ENCODE peak calls at places on chromosomes 1 and 21, in four cellular contexts. One of them, this sample, is unnamed.

GRCh38 chr1:6646499-6647148 is 22.0 kb downstream of the THAP3 start:
- DNase-seq in K562: peak; percentile 51
- DNase-seq in H1: no peak
- DNase-seq in HepG2: peak; percentile 30
- DNase-seq in this sample: peak; percentile 31

GRCh38 chr1:233368106-233368783 is 40.7 kb downstream of the MAP3K21 start:
- DNase-seq in K562: no peak
- DNase-seq in H1: no peak
- DNase-seq in HepG2: no peak
- DNase-seq in this sample: peak; percentile 34

GRCh38 chr1:110187139-110187890 is 22.8 kb upstream of the KCNC4 start:
- DNase-seq in K562: no peak
- DNase-seq in H1: no peak
- DNase-seq in HepG2: no peak
- DNase-seq in this sample: no peak

GRCh38 chr1:159177273-159177907 is 6.0 kb downstream of the CADM3 start:
- DNase-seq in K562: peak; percentile 58
- DNase-seq in H1: no peak
- DNase-seq in HepG2: peak; percentile 55
- DNase-seq in this sample: peak; percentile 60

GRCh38 chr1:6507461-6507911 is 16.0 kb upstream of the PLEKHG5 start:
- DNase-seq in K562: no peak
- DNase-seq in H1: no peak
- DNase-seq in HepG2: no peak
- DNase-seq in this sample: no peak

GRCh38 chr1:59422921-59423575 is 126.2 kb downstream of the FGGY start:
- DNase-seq in K562: no peak
- DNase-seq in H1: no peak
- DNase-seq in HepG2: peak; percentile 92
- DNase-seq in this sample: no peak

GRCh38 chr1:203696673-203697072 is 68.3 kb upstream of the LAX1 start:
- DNase-seq in K562: no peak
- DNase-seq in H1: no peak
- DNase-seq in HepG2: no peak
- DNase-seq in this sample: no peak

GRCh38 chr1:226111865-226112395 is 49.4 kb downstream of the H3-3A start:
- DNase-seq in K562: no peak
- DNase-seq in H1: no peak
- DNase-seq in HepG2: no peak
- DNase-seq in this sample: no peak

GRCh38 chr1:5286244-5286643 is 631.8 kb downstream of the AJAP1 start:
- DNase-seq in K562: no peak
- DNase-seq in H1: no peak
- DNase-seq in HepG2: no peak
- DNase-seq in this sample: no peak

GRCh38 chr1:200311256-200311655 is 98.6 kb downstream of the ZNF281 start:
- DNase-seq in K562: no peak
- DNase-seq in H1: no peak
- DNase-seq in HepG2: no peak
- DNase-seq in this sample: no peak

GRCh38 chr1:86757272-86757984 is 53.1 kb downstream of the SH3GLB1 start:
- DNase-seq in K562: no peak
- DNase-seq in H1: no peak
- DNase-seq in HepG2: no peak
- DNase-seq in this sample: no peak

GRCh38 chr1:32498751-32499150 is 33.9 kb downstream of the ZBTB8B start:
- DNase-seq in K562: no peak
- DNase-seq in H1: no peak
- DNase-seq in HepG2: no peak
- DNase-seq in this sample: no peak

GRCh38 chr1:32496127-32496526 is 31.3 kb downstream of the ZBTB8B start:
- DNase-seq in K562: no peak
- DNase-seq in H1: no peak
- DNase-seq in HepG2: no peak
- DNase-seq in this sample: no peak

GRCh38 chr1:32494711-32495337 is 30.0 kb downstream of the ZBTB8B start:
- DNase-seq in K562: no peak
- DNase-seq in H1: no peak
- DNase-seq in HepG2: peak; percentile 18
- DNase-seq in this sample: no peak

GRCh38 chr1:32489774-32490454 is 25.0 kb downstream of the ZBTB8B start:
- DNase-seq in K562: no peak
- DNase-seq in H1: no peak
- DNase-seq in HepG2: no peak
- DNase-seq in this sample: no peak

DNA sequence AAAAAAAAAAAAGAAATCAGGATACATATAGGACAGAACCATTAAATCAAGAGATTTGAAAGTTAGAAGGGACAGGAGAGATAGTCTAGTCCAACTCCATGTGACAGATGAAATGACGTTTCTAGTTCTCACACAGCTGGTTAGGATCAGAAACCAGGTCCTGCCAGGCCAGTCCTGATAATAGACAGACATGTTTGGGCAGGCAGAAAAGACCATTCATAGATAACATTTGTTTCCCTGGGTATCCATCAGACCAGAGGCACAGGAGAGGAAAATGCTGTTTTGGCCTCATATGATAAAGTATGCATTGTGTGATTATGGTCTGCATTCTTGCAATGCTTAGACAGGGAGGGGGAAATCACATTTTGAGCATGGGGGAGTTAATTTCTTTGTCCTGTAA is 29.3 kb downstream of the ZBTB8B start:
- DNase-seq in K562: no peak
- DNase-seq in H1: no peak
- DNase-seq in HepG2: no peak
- DNase-seq in this sample: no peak
- TF ChIP-seq PHF8 in K562: no peak
- TF ChIP-seq PHF8 in H1: no peak
- TF ChIP-seq PHF8 in HepG2: no peak
- TF ChIP-seq PHF8 in this sample: no peak

GRCh38 chr1:117605164-117605810 is 561 bp upstream of the TENT5C start:
- DNase-seq in K562: no peak
- DNase-seq in H1: no peak
- DNase-seq in HepG2: peak; percentile 5
- DNase-seq in this sample: no peak
- TF ChIP-seq KDM1A in K562: no peak
- TF ChIP-seq KDM1A in H1: no peak
- TF ChIP-seq KDM1A in HepG2: no peak
- TF ChIP-seq KDM1A in this sample: no peak

GRCh38 chr1:232249335-232249734 is 380.6 kb downstream of the SIPA1L2 start:
- DNase-seq in K562: no peak
- DNase-seq in H1: no peak
- DNase-seq in HepG2: no peak
- DNase-seq in this sample: no peak

GRCh38 chr1:232250838-232251237 is 379.1 kb downstream of the SIPA1L2 start:
- DNase-seq in K562: no peak
- DNase-seq in H1: no peak
- DNase-seq in HepG2: no peak
- DNase-seq in this sample: no peak

GRCh38 chr1:232250410-232250809 is 379.5 kb downstream of the SIPA1L2 start:
- DNase-seq in K562: no peak
- DNase-seq in H1: no peak
- DNase-seq in HepG2: no peak
- DNase-seq in this sample: no peak

GRCh38 chr1:232248276-232248803 is 381.6 kb downstream of the SIPA1L2 start:
- DNase-seq in K562: no peak
- DNase-seq in H1: no peak
- DNase-seq in HepG2: no peak
- DNase-seq in this sample: no peak

GRCh38 chr1:232249834-232250233 is 380.1 kb downstream of the SIPA1L2 start:
- DNase-seq in K562: no peak
- DNase-seq in H1: no peak
- DNase-seq in HepG2: no peak
- DNase-seq in this sample: no peak
- TF ChIP-seq PHF8 in K562: no peak
- TF ChIP-seq PHF8 in H1: no peak
- TF ChIP-seq PHF8 in HepG2: no peak
- TF ChIP-seq PHF8 in this sample: no peak

DNA sequence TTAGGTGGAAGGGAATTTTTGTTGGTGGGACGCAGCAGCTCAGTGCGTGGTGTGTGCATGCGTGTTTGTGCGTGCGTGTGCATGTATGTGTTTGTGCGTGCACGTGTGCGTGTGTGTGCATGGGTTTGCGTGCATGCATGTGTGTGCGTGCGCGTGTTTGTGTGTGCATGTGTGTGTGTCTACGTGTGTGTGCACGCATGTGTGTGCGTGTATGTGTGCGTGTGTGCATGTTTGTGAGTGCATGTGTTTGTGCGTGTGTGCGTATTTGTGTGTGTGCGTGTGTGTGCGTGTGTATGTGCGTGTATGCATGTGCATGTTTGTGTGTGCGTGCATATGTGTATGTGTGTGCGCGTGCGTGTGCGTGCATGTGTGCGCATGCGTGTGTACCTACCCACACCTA is 20.2 kb downstream of the ATP5PO start:
- DNase-seq in K562: no peak
- DNase-seq in H1: no peak
- DNase-seq in HepG2: no peak
- DNase-seq in this sample: no peak
- TF ChIP-seq KDM1A in K562: peak; percentile 80
- TF ChIP-seq KDM1A in H1: no peak
- TF ChIP-seq KDM1A in HepG2: no peak
- TF ChIP-seq KDM1A in this sample: no peak

GRCh38 chr1:111599781-111600180 is 19.8 kb upstream of the RAP1A start:
- DNase-seq in K562: no peak
- DNase-seq in H1: no peak
- DNase-seq in HepG2: no peak
- DNase-seq in this sample: no peak
- TF ChIP-seq PHF8 in K562: no peak
- TF ChIP-seq PHF8 in H1: no peak
- TF ChIP-seq PHF8 in HepG2: no peak
- TF ChIP-seq PHF8 in this sample: no peak

GRCh38 chr1:37734629-37735591 is 30.0 kb downstream of the EPHA10 start:
- DNase-seq in K562: peak; percentile 89
- DNase-seq in H1: no peak
- DNase-seq in HepG2: no peak
- DNase-seq in this sample: no peak
- TF ChIP-seq KDM1A in K562: no peak
- TF ChIP-seq KDM1A in H1: no peak
- TF ChIP-seq KDM1A in HepG2: no peak
- TF ChIP-seq KDM1A in this sample: no peak

DNA sequence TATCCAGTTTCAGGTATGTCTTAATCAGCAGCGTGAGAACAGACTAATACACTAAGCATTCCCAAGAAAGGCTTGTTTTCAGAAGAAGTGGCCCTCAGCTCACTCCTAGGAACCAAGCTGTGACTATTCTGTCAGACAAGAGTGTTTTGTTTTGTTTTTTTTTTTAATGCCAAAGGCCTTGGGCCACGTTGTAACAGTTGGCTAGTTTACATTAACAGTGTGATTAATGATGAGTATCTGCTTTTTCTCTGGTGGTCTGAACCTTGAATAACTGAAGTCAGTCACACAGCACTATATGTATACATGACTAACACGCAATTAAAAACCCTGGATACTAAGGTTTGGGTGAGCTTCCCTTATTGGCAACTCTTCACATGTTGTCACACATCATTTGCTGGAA is 21.9 kb downstream of the DPYD start:
- DNase-seq in K562: no peak
- DNase-seq in H1: no peak
- DNase-seq in HepG2: no peak
- DNase-seq in this sample: no peak
- TF ChIP-seq PHF8 in K562: no peak
- TF ChIP-seq PHF8 in H1: no peak
- TF ChIP-seq PHF8 in HepG2: no peak
- TF ChIP-seq PHF8 in this sample: no peak

DNA sequence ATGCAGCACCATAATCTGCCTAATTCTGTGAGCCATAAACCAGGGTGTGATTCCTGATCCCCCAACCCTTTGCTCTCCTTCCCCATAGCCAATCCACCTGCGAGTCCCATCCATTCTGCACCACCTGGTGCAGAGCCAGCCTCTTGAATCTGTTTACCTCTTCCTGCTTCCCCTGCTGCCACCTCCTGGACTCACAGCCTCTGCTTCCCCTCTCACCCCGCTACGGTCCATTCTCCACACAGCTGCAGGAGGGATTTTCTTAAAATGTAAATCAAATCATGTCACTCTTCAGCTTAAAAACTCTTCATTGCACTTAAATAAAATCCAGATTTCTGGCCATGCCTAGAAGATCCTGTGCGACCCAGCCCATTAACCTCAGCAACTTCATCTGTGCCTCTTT is 186.7 kb downstream of the FOXD2 start:
- DNase-seq in K562: peak; percentile 39
- DNase-seq in H1: peak; percentile 29
- DNase-seq in HepG2: peak; percentile 27
- DNase-seq in this sample: no peak
- TF ChIP-seq KDM1A in K562: no peak
- TF ChIP-seq KDM1A in H1: no peak
- TF ChIP-seq KDM1A in HepG2: no peak
- TF ChIP-seq KDM1A in this sample: no peak

This sample was measured in A549.